ENCODE peak calls at places on chromosomes 1 and 21, in five cellular contexts. T is lower leg skin, B is breast epithelium, S is spleen, G is astrocyte of the cerebellum. J is an unnamed sample.

GRCh38 chr1:197691816-197692215 is 83.5 kb downstream of the DENND1B start:
- DNase-seq in T (no peak), B (no peak), S (no peak), G (no peak), J (no peak)

GRCh38 chr1:190320952-190321351 is 156.7 kb downstream of the BRINP3 start:
- DNase-seq in T (no peak), B (no peak), S (no peak), G (peak), J (no peak)

GRCh38 chr21:43323244-43324005 is 103.5 kb downstream of the SIK1 start:
- DNase-seq in T (no peak), B (peak), S (no peak), G (no peak), J (no peak)

GRCh38 chr1:54928327-54928726 is 41.3 kb upstream of the DHCR24 start:
- DNase-seq in T (peak), B (no peak), S (no peak), G (no peak), J (no peak)

GRCh38 chr1:43512681-43513080 is 18.0 kb upstream of the PTPRF start:
- DNase-seq in T (no peak), B (no peak), S (no peak), G (no peak), J (no peak)

GRCh38 chr1:9655127-9655723 is 3.7 kb downstream of the PIK3CD start:
- DNase-seq in T (no peak), B (no peak), S (no peak), G (no peak), J (no peak)

GRCh38 chr21:44870748-44871495 is 2.6 kb downstream of the PTTG1IP start:
- DNase-seq in T (no peak), B (peak), S (no peak), G (no peak), J (no peak)

GRCh38 chr1:65316233-65316632 is 6.9 kb downstream of the DNAJC6 start:
- DNase-seq in T (no peak), B (no peak), S (no peak), G (no peak), J (no peak)

GRCh38 chr21:33020558-33021100 is 5.1 kb upstream of the OLIG2 start:
- DNase-seq in T (peak), B (no peak), S (no peak), G (no peak), J (no peak)

GRCh38 chr1:109802136-109802900 is 38.6 kb upstream of the EPS8L3 start:
- DNase-seq in T (peak), B (no peak), S (no peak), G (no peak), J (no peak)

GRCh38 chr1:24742090-24742938 is 2.9 kb upstream of the CLIC4 start:
- DNase-seq in T (peak), B (no peak), S (peak), G (no peak), J (no peak)

GRCh38 chr1:150268342-150268705 is 492 bp downstream of the APH1A start:
- DNase-seq in T (peak), B (peak), S (peak), G (no peak), J (no peak)

GRCh38 chr21:14114251-14114650 is 96.5 kb downstream of the LIPI start:
- DNase-seq in T (no peak), B (no peak), S (no peak), G (no peak), J (no peak)

GRCh38 chr1:167635233-167635648 is 5.2 kb downstream of the RCSD1 start:
- DNase-seq in T (peak), B (no peak), S (no peak), G (no peak), J (no peak)

GRCh38 chr21:33286600-33287456 is 20.7 kb downstream of the IL10RB start:
- DNase-seq in T (peak), B (no peak), S (no peak), G (peak), J (peak)

GRCh38 chr21:34642211-34643075 is 26.4 kb upstream of the CLIC6 start:
- DNase-seq in T (peak), B (no peak), S (no peak), G (peak), J (no peak)

GRCh38 chr1:55081188-55081904 is 42.0 kb downstream of the PCSK9 start:
- DNase-seq in T (no peak), B (no peak), S (no peak), G (peak), J (no peak)

GRCh38 chr21:45224189-45224938 is 63.3 kb downstream of the POFUT2 start:
- DNase-seq in T (no peak), B (no peak), S (no peak), G (no peak), J (no peak)

GRCh38 chr1:227947678-227948492 is at the start of gene WNT9A:
- DNase-seq in T (peak), B (no peak), S (peak), G (no peak), J (no peak)

GRCh38 chr1:162191396-162192322 is 122.2 kb downstream of the NOS1AP start:
- DNase-seq in T (no peak), B (no peak), S (no peak), G (no peak), J (no peak)

GRCh38 chr1:165537351-165538107 is 6.3 kb upstream of the LRRC52 start:
- DNase-seq in T (no peak), B (no peak), S (no peak), G (no peak), J (no peak)

GRCh38 chr1:204075890-204076837 is 3.2 kb downstream of the SOX13 start:
- DNase-seq in T (no peak), B (no peak), S (no peak), G (no peak), J (no peak)

GRCh38 chr1:161047436-161048420 is 2.0 kb upstream of the USF1 start:
- DNase-seq in T (no peak), B (no peak), S (no peak), G (no peak), J (no peak)

GRCh38 chr1:187010571-187011309 is 182.0 kb downstream of the PLA2G4A start:
- DNase-seq in T (no peak), B (no peak), S (no peak), G (no peak), J (no peak)

GRCh38 chr1:156657971-156658319 is 16.0 kb downstream of the BCAN start:
- DNase-seq in T (no peak), B (no peak), S (no peak), G (no peak), J (no peak)

GRCh38 chr1:226603976-226604845 is 55.6 kb downstream of the STUM start:
- DNase-seq in T (no peak), B (no peak), S (peak), G (no peak), J (no peak)

GRCh38 chr21:39625211-39625895 is 12.6 kb downstream of the B3GALT5 start:
- DNase-seq in T (no peak), B (no peak), S (no peak), G (no peak), J (no peak)

GRCh38 chr1:39204441-39205081 is at the start of gene MACF1:
- DNase-seq in T (no peak), B (peak), S (no peak), G (peak), J (peak)

GRCh38 chr1:239558992-239559391 is 172.6 kb downstream of the CHRM3 start:
- DNase-seq in T (no peak), B (no peak), S (no peak), G (no peak), J (no peak)

DNA sequence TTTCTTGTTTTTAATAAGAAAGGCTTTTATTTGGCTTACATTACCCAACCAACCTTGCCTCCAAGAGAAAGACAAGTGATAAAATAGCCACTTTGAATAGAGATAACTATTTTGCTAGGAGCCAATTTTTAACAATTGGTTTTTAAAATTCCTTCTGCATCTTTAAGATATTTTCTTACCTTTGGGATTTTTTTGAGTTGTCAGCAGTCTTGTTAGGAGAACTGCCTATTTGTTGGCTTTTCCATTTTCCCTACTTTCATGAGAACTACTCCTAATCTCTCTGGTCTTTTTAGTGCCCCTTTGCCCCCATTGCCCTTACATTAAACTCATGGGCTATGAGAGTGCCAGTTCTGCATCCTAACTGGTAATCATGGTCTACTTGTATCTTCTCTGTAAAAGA is 38.1 kb upstream of the EPS15 start:
- DNase-seq in T (no peak), B (no peak), S (no peak), G (no peak), J (no peak)
- TF ChIP-seq CTCF in T (no peak), B (no peak), S (no peak), G (no peak), J (no peak)

DNA sequence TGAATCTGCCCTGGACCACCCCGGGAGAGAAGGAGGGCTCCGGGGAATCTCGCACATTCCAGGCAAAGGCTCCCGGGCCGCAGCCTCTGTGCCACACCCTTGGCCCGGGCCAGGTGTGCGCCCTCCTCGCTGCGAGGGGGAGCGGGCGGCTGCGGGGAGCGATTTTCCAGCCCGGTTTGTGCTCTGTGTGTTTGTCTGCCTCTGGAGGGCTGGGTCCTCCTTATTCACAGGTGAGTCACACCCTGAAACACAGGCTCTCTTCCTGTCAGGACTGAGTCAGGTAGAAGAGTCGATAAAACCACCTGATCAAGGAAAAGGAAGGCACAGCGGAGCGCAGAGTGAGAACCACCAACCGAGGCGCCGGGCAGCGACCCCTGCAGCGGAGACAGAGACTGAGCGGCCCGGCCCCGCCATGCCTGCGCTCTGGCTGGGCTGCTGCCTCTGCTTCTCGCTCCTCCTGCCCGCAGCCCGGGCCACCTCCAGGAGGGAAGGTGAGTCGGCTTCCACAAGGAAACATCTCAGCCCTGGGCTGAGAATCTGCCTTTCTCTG is at the start of gene LAMC2:
- DNase-seq in T (peak), B (peak), S (no peak), G (peak), J (no peak)
- TF ChIP-seq CTCF in T (no peak), B (peak), S (no peak), G (peak), J (no peak)

DNA sequence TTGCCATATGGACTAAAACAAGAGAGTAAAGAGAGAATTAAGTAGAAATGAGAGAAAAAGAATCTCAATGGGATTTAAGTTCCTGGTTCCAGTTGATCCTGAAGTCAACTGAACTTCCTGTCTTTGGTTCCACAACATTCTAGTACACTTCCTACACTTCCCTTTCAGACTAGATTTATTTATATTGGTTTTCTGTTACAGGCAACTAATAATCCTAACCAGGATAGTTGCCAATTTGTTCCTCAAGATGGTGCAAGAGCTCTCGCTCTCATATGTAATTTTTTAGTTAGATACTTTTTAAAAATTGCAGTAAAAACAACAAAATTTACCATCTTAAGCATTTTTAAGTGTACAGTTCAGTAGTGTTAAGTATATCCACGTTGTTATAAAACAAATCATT is 28.8 kb upstream of the TRIM45 start:
- DNase-seq in T (no peak), B (no peak), S (no peak), G (no peak), J (no peak)
- TF ChIP-seq CTCF in T (no peak), B (no peak), S (no peak), G (no peak), J (no peak)

GRCh38 chr1:17010601-17011438 is 908 bp downstream of the ATP13A2 start:
- DNase-seq in T (peak), B (peak), S (peak), G (no peak), J (no peak)
- TF ChIP-seq CTCF in T (no peak), B (no peak), S (no peak), G (no peak), J (no peak)

GRCh38 chr1:91779603-91780021 is 106.3 kb downstream of the TGFBR3 start:
- DNase-seq in T (no peak), B (no peak), S (no peak), G (no peak), J (no peak)
- TF ChIP-seq CTCF in T (no peak), B (no peak), S (no peak), G (no peak), J (no peak)

GRCh38 chr1:180636138-180636537 is 4.3 kb downstream of the XPR1 start:
- DNase-seq in T (no peak), B (no peak), S (no peak), G (no peak), J (no peak)
- TF ChIP-seq CTCF in T (no peak), B (no peak), S (no peak), G (no peak), J (no peak)

GRCh38 chr1:175539986-175540385 is 203.4 kb downstream of the TNR start:
- DNase-seq in T (no peak), B (no peak), S (no peak), G (no peak), J (no peak)

GRCh38 chr1:175538442-175538841 is 205.0 kb downstream of the TNR start:
- DNase-seq in T (no peak), B (no peak), S (no peak), G (no peak), J (no peak)

GRCh38 chr1:175537571-175537970 is 205.8 kb downstream of the TNR start:
- DNase-seq in T (no peak), B (no peak), S (no peak), G (no peak), J (no peak)

GRCh38 chr1:175536921-175537320 is 206.5 kb downstream of the TNR start:
- DNase-seq in T (no peak), B (no peak), S (no peak), G (no peak), J (no peak)

DNA sequence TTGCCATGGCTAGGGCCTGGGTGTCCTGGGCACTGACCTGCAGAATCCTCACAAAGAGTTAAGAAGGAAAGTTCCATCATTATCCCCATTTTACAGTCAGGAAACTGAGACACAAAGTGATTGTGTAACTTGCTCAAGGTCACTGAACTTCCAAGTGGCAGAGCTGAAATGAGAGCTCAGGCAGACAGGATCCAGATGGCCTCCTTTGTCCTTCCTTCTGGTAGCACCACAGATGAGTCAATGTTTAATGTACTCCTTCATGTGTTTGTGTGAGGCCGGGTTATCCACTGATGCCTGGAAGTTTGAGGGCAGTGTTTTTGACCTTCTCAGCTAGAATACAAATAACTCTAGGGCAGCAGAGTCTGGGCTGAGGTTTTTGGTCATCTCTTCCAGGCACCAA is 207.0 kb downstream of the TNR start:
- DNase-seq in T (no peak), B (no peak), S (no peak), G (no peak), J (no peak)
- TF ChIP-seq CTCF in T (no peak), B (no peak), S (no peak), G (no peak), J (no peak)

J was measured in HFF-Myc.